ENCODE peak calls at places on chromosome 11, in nine cellular contexts. R is psoas muscle, D is PC-3, X is body of pancreas, Q is neural progenitor cell, A is PC-9, B is upper lobe of left lung, V is mammary epithelial cell, Y is cardiac muscle cell. S is an unnamed sample. For H3K27me3, the result is how much of the 10 kb centered on the place peaks cover.

GRCh38 chr11:30000986-30001385 is 15.8 kb downstream of the KCNA4 start:
- DNase-seq in R (no peak), D (no peak), Y (no peak), Q (no peak), X (no peak), B (no peak), V (no peak), A (no peak), S (no peak)

GRCh38 chr11:118914178-118914918 is 11.4 kb downstream of the BCL9L start:
- DNase-seq in D (peak), X (peak), B (peak), V (peak), A (peak), R (peak), Q (peak), Y (peak), S (peak)

GRCh38 chr11:13837286-13837685 is 125.2 kb upstream of the SPON1 start:
- DNase-seq in V (peak), D (peak), A (peak), B (no peak), R (no peak), Q (no peak), X (no peak), Y (no peak), S (no peak)

GRCh38 chr11:95443386-95443785 is 212.4 kb upstream of the SESN3 start:
- DNase-seq in Q (no peak), X (no peak), A (no peak), R (no peak), Y (no peak), V (no peak), B (no peak), D (no peak), S (peak)

GRCh38 chr11:125345706-125346561 is 150.1 kb downstream of the FEZ1 start:
- DNase-seq in R (peak), X (peak), D (peak), Q (peak), B (peak), V (peak), A (peak), Y (peak), S (no peak)

GRCh38 chr11:102577723-102578122 is 47.2 kb upstream of the MMP7 start:
- DNase-seq in V (no peak), X (no peak), A (no peak), D (no peak), Q (no peak), Y (no peak), B (no peak), R (no peak), S (no peak)

GRCh38 chr11:19673924-19674390 is 38.7 kb upstream of the NAV2 start:
- DNase-seq in Q (peak), X (peak), D (no peak), A (no peak), R (peak), B (peak), Y (peak), V (no peak), S (no peak)

GRCh38 chr11:34366522-34366921 is 8.7 kb upstream of the ABTB2 start:
- DNase-seq in D (peak), X (peak), V (no peak), Q (no peak), R (no peak), B (no peak), Y (no peak), A (no peak), S (no peak)

GRCh38 chr11:96197801-96198465 is 145.1 kb downstream of the MAML2 start:
- DNase-seq in Q (no peak), X (no peak), A (no peak), R (no peak), Y (no peak), B (no peak), D (no peak), V (no peak), S (peak)

GRCh38 chr11:67178421-67178820 is 59.4 kb downstream of the KDM2A start:
- DNase-seq in B (no peak), Y (no peak), V (no peak), A (no peak), D (no peak), Q (no peak), R (no peak), X (no peak), S (no peak)

GRCh38 chr11:128379587-128380279 is 207.6 kb downstream of the ETS1 start:
- DNase-seq in X (no peak), R (no peak), B (no peak), V (peak), D (peak), Q (no peak), Y (no peak), A (peak), S (peak)

GRCh38 chr11:124917115-124917637 is 1.9 kb upstream of the HEPN1 start:
- DNase-seq in R (no peak), D (no peak), A (no peak), V (no peak), Q (no peak), B (no peak), X (no peak), Y (peak), S (no peak)

GRCh38 chr11:46874586-46874985 is 28.5 kb upstream of the CKAP5 start:
- DNase-seq in B (no peak), X (no peak), V (no peak), A (no peak), Y (no peak), D (no peak), R (no peak), Q (no peak), S (no peak)

GRCh38 chr11:17828311-17828751 is 93.8 kb downstream of the KCNC1 start:
- DNase-seq in R (no peak), X (peak), Q (no peak), V (no peak), B (peak), Y (peak), D (no peak), A (no peak), S (no peak)

GRCh38 chr11:1082346-1082727 is 7.7 kb downstream of the MUC2 start:
- DNase-seq in X (peak), V (no peak), D (no peak), Q (no peak), R (peak), Y (no peak), A (no peak), B (no peak), S (no peak)

GRCh38 chr11:94546886-94547285 is 3.2 kb downstream of the FUT4 start:
- DNase-seq in B (no peak), Y (no peak), X (peak), A (no peak), R (no peak), V (peak), D (peak), Q (no peak), S (no peak)

GRCh38 chr11:123624974-123625373 is 29.4 kb downstream of the SCN3B start:
- DNase-seq in Q (no peak), A (no peak), B (no peak), X (no peak), R (no peak), V (no peak), D (no peak), Y (peak), S (no peak)

GRCh38 chr11:14258177-14258935 is 100.6 kb downstream of the RRAS2 start:
- DNase-seq in D (peak), X (no peak), Y (peak), R (no peak), A (peak), Q (peak), V (peak), B (no peak), S (no peak)

GRCh38 chr11:75554258-75555022 is 7.6 kb upstream of the SERPINH1 start:
- DNase-seq in R (peak), A (no peak), Y (peak), B (peak), Q (peak), V (no peak), X (peak), D (no peak), S (no peak)

GRCh38 chr11:64334764-64335741 is 5.0 kb upstream of the CCDC88B start:
- DNase-seq in Q (peak), A (peak), D (peak), R (peak), B (peak), X (peak), Y (peak), V (peak), S (peak)

GRCh38 chr11:64331569-64332371 is 8.2 kb upstream of the CCDC88B start:
- DNase-seq in X (peak), Y (peak), A (peak), B (peak), R (peak), V (peak), Q (no peak), D (peak), S (peak)

GRCh38 chr11:27396259-27396839 is 33.3 kb upstream of the CCDC34 start:
- DNase-seq in B (no peak), A (no peak), V (no peak), Y (no peak), D (no peak), X (no peak), Q (no peak), R (no peak), S (no peak)

GRCh38 chr11:7490054-7490453 is 4.7 kb downstream of the OLFML1 start:
- DNase-seq in D (peak), B (no peak), V (peak), Y (peak), X (no peak), Q (no peak), R (no peak), A (peak), S (no peak)

GRCh38 chr11:27701262-27702105 is 1.2 kb upstream of the BDNF start:
- DNase-seq in B (no peak), X (no peak), D (peak), Q (peak), A (no peak), R (peak), V (no peak), Y (peak), S (peak)

GRCh38 chr11:60469723-60470122 is 14.1 kb downstream of the MS4A1 start:
- DNase-seq in Q (no peak), D (peak), A (no peak), V (no peak), R (no peak), Y (no peak), X (no peak), B (no peak), S (no peak)

GRCh38 chr11:11731311-11732083 is 109.7 kb upstream of the GALNT18 start:
- DNase-seq in R (no peak), X (peak), D (peak), Q (no peak), B (no peak), V (peak), A (no peak), Y (peak), S (no peak)

GRCh38 chr11:61120865-61121831 is 18.9 kb downstream of the CD5 start:
- DNase-seq in Y (peak), A (no peak), B (no peak), D (no peak), V (peak), R (no peak), X (peak), Q (no peak), S (no peak)

GRCh38 chr11:133541331-133542095 is 9.2 kb upstream of the OPCML start:
- DNase-seq in Q (peak), R (no peak), D (no peak), A (no peak), X (no peak), Y (no peak), B (no peak), V (no peak), S (no peak)

GRCh38 chr11:100969008-100969407 is 160.6 kb downstream of the PGR start:
- DNase-seq in A (no peak), D (no peak), R (no peak), Y (no peak), B (no peak), X (no peak), Q (no peak), V (no peak), S (no peak)

GRCh38 chr11:30311189-30311588 is 11.7 kb upstream of the ARL14EP start:
- DNase-seq in D (no peak), X (no peak), A (no peak), B (no peak), R (no peak), Q (no peak), V (no peak), Y (no peak), S (no peak)

GRCh38 chr11:113387605-113388211 is at the start of gene ANKK1:
- DNase-seq in Y (no peak), D (no peak), B (no peak), Q (peak), X (peak), A (no peak), R (no peak), V (no peak), S (no peak)

GRCh38 chr11:20015101-20015500 is 145.2 kb downstream of the DBX1 start:
- DNase-seq in B (no peak), Y (no peak), R (no peak), D (no peak), X (no peak), V (no peak), A (no peak), Q (no peak), S (no peak)

GRCh38 chr11:76802621-76803020 is 19.5 kb downstream of the TSKU start:
- DNase-seq in Q (no peak), R (no peak), A (no peak), D (no peak), B (peak), X (no peak), Y (no peak), V (no peak), S (no peak)

GRCh38 chr11:98155696-98156095 is 865.1 kb upstream of the CNTN5 start:
- DNase-seq in X (no peak), V (no peak), Y (peak), B (no peak), A (no peak), D (no peak), Q (no peak), R (no peak), S (no peak)

GRCh38 chr11:94310191-94310875 is 6.0 kb downstream of the IZUMO1R start:
- DNase-seq in R (no peak), V (no peak), X (no peak), B (no peak), D (peak), A (no peak), Q (no peak), Y (no peak), S (no peak)

DNA sequence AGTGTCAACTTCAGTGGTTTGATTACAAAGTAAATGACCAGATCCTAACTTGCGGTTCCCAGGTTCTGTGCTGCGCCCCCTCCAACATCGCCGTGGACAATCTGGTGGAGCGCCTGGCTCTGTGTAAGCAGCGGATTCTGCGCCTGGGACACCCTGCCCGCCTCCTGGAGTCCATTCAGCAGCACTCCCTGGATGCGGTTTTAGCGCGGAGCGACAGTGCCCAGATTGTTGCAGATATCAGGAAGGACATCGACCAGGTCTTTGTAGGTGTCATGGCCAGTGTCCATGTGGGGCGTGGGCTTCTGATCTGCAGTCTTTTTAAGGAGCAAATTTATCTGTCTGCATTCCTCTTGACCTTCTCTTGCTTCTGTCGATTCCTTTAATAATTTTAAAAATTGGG is 11.1 kb downstream of the IGHMBP2 start:
- DNase-seq in V (no peak), X (no peak), R (no peak), A (no peak), D (no peak), Q (no peak), Y (no peak), B (no peak), S (no peak)
- H3K27me3 ChIP-seq in V (under half), X (under half), R (under half), A (under half), D (under half), Q (under half), Y (under half), B (under half), S (under half)

DNA sequence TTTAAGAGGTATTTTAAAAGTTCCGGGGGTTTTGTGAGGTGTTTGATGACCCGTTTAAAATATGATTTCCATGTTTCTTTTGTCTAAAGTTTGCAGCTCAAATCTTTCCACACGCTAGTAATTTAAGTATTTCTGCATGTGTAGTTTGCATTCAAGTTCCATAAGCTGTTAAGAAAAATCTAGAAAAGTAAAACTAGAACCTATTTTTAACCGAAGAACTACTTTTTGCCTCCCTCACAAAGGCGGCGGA is 193 bp upstream of the MALAT1 start:
- DNase-seq in Y (no peak), X (no peak), V (no peak), D (no peak), R (no peak), Q (no peak), A (no peak), B (no peak), S (no peak)
- H3K4me3 ChIP-seq in Y (peak), X (no peak), V (peak), D (peak), R (peak), Q (peak), A (peak), B (peak), S (peak)

DNA sequence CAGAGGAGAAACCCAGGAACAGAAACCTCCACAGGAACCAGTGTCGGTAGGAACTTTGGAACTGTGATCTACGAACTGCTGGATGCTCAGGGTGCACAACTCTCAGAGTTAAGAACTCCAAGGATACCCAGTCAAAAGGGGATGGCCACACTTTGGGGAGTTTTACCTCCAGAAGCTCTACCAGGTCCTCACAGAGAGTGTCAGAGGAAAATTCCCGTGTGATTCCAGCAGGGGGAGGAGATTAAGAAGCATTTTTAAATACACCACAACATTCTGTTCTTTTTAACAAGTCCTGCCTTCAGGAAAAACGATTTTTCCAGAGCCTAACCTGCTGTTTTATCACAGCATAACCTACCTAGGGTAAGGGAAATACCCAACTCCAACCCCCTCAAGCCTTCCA is 104.0 kb downstream of the SOX6 start:
- DNase-seq in Q (peak), B (no peak), Y (peak), X (peak), V (no peak), D (peak), A (no peak), R (no peak), S (no peak)
- TF ChIP-seq CTCF in Q (peak), B (no peak), Y (peak), X (no peak), V (peak), D (no peak), A (peak), R (no peak), S (no peak)

GRCh38 chr11:2133481-2134021 is 5.6 kb downstream of the IGF2 start:
- DNase-seq in D (no peak), Q (no peak), X (no peak), A (no peak), R (peak), Y (no peak), B (no peak), V (no peak), S (no peak)
- H3K27me3 ChIP-seq in D (under half), Q (half or more), X (under half), A (under half), R (under half), Y (under half), B (under half), V (under half), S (under half)

DNA sequence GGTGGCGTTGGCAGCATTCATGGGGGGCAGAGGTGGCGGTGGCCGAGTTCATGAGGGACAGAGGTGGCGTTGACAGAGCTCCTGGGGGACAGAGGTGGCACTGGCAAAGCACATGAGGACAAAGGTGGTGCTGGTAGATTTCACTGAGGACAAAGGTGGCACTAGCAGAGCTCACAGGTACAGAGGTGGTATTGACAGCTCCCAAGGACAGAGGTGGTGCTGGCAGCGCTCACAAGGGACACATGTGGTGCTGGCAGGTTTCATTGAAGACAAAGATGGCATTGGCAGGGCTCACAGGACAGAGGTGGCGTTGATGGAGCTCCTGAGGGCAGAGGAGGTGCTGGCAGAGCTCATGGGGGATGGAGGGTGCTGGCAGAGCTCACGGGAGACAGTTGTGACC is 425.4 kb downstream of the CTTN start:
- DNase-seq in V (no peak), B (no peak), Y (no peak), R (no peak), D (no peak), Q (no peak), X (no peak), A (no peak), S (no peak)
- H3K4me3 ChIP-seq in V (no peak), B (no peak), Y (no peak), R (no peak), D (no peak), Q (no peak), X (no peak), A (no peak), S (no peak)

DNA sequence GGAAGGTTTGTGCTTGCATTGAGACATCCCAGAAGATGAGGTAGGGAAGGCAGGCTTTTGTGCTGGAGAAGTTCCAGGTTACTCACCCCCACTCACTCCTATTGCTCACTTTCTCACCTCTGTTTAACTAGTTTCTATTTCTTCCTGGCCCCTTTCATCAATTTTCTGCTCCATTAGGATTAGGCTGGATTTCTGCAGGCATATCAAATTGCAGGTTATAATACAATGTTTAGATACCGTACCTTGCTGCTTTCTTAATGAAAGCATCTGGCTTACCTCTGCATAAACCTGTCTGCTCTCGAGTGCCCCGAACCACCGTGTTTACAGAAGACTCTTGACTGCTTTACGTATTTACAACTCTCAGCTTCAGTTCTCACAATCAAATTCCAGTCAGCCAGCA is 173.7 kb downstream of the ADAMTS15 start:
- DNase-seq in X (no peak), Q (no peak), Y (no peak), D (peak), R (no peak), B (no peak), A (peak), V (no peak), S (no peak)
- TF ChIP-seq CTCF in X (no peak), Q (no peak), Y (no peak), D (no peak), R (no peak), B (no peak), A (no peak), V (no peak), S (no peak)

DNA sequence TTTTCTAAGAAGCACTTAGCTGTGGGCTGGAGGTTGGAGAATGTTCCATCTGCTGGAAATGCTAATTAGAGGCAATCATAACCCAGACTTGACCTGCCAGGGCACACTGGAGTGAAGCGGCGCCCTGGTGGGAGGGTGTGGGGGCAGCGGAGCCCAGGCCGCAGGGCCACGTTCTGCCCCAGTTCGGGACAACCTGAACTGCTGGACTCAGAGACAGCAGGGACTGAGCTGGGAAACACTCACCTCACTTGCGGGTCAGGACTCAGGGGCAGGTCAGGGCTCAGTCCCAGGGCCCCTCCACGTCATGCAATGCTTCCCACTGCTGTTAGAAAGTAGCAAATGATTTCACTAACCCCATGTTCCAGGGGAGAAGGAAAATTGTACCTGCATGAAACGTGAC is 316.4 kb downstream of the NTM start:
- DNase-seq in X (no peak), Q (no peak), V (no peak), B (no peak), Y (no peak), R (no peak), A (no peak), D (no peak), S (no peak)
- H3K27me3 ChIP-seq in X (under half), Q (under half), V (under half), B (under half), Y (under half), R (under half), A (half or more), D (half or more), S (under half)